ENCODE peak calls at places on chromosome 12, in ten cellular contexts. F is cardiac muscle cell; C is mammary epithelial cell; N is progenitor cell of endocrine pancreas; E is fibroblast of villous mesenchyme; X is brain microvascular endothelial cell; O is fibroblast of mammary gland; Q is IMR-90; Y is glutamatergic neuron; B is activated CD8-positive, alpha-beta T cell treated with anti-CD3 and anti-CD28 coated beads for 36 hours. T is an unnamed sample.

GRCh38 chr12:52417742-52418141 is 11.6 kb upstream of the KRT82 start:
- DNase-seq in B (no peak), C (no peak), E (no peak), Y (no peak), X (no peak), O (no peak), F (no peak), N (no peak), Q (no peak), T (no peak)

GRCh38 chr12:76720068-76720467 is 43.8 kb upstream of the ZDHHC17 start:
- DNase-seq in X (peak; percentile 81), O (peak; percentile 6), N (no peak), B (no peak), C (peak; percentile 65), Q (peak; percentile 73), E (no peak), F (peak; percentile 9), Y (no peak), T (no peak)

GRCh38 chr12:51326762-51327439 is 2.9 kb upstream of the BIN2 start:
- DNase-seq in E (peak; percentile 71), C (peak; percentile 61), O (peak; percentile 57), Y (no peak), B (no peak), F (no peak), N (no peak), Q (peak; percentile 49), X (peak; percentile 59), T (peak; percentile 73)

GRCh38 chr12:130959632-130960031 is 5.9 kb downstream of the ADGRD1 start:
- DNase-seq in Q (no peak), N (no peak), X (no peak), C (no peak), B (no peak), O (no peak), Y (no peak), F (no peak), E (no peak), T (no peak)

GRCh38 chr12:91772411-91772810 is 373.2 kb downstream of the BTG1 start:
- DNase-seq in C (peak; percentile 31), E (no peak), Y (no peak), F (no peak), O (no peak), B (no peak), N (no peak), Q (peak; percentile 7), X (no peak), T (no peak)

GRCh38 chr12:31001581-31002360 is 71.9 kb upstream of the DDX11 start:
- DNase-seq in N (no peak), B (no peak), O (no peak), Q (no peak), Y (peak; percentile 3), C (no peak), E (no peak), X (no peak), F (no peak), T (no peak)

GRCh38 chr12:49365542-49365941 is 1.7 kb upstream of the SPATS2 start:
- DNase-seq in C (peak; percentile 93), B (no peak), Q (peak; percentile 89), E (peak; percentile 74), O (peak; percentile 92), N (no peak), F (no peak), X (peak; percentile 82), Y (no peak), T (no peak)

GRCh38 chr12:7075518-7075917 is 15.0 kb downstream of the C1S start:
- DNase-seq in X (no peak), Q (no peak), B (no peak), N (no peak), O (peak; percentile 40), E (peak; percentile 64), Y (no peak), C (no peak), F (no peak), T (peak; percentile 28)

GRCh38 chr12:3114671-3115070 is 37.5 kb downstream of the TSPAN9 start:
- DNase-seq in Y (no peak), O (no peak), N (no peak), F (no peak), C (no peak), E (no peak), X (no peak), Q (no peak), B (no peak), T (no peak)

GRCh38 chr12:39959016-39959415 is 146.9 kb downstream of the SLC2A13 start:
- DNase-seq in E (no peak), C (no peak), B (no peak), Y (no peak), Q (no peak), O (no peak), X (no peak), F (no peak), N (no peak), T (no peak)

GRCh38 chr12:61272441-61272840 is 987.8 kb upstream of the USP15 start:
- DNase-seq in C (peak; percentile 79), Q (no peak), Y (no peak), O (no peak), E (no peak), X (peak; percentile 31), F (no peak), N (no peak), B (no peak), T (no peak)

GRCh38 chr12:121390856-121391255 is 9.1 kb upstream of the RNF34 start:
- DNase-seq in Y (no peak), C (peak; percentile 88), N (no peak), Q (no peak), E (no peak), O (no peak), B (no peak), X (no peak), F (no peak), T (no peak)

GRCh38 chr12:17097674-17098073 is 491.7 kb upstream of the LMO3 start:
- DNase-seq in C (no peak), B (no peak), Q (peak; percentile 3), E (no peak), F (no peak), X (no peak), Y (no peak), O (no peak), N (no peak), T (peak; percentile 5)

GRCh38 chr12:120584343-120585149 is 3.3 kb upstream of the POP5 start:
- DNase-seq in O (peak; percentile 19), N (peak; percentile 42), X (no peak), Y (peak; percentile 78), F (peak; percentile 59), Q (no peak), B (peak; percentile 62), E (peak; percentile 11), C (peak; percentile 18), T (peak; percentile 73)

GRCh38 chr12:6765634-6766581 is at the start of gene PTMS:
- DNase-seq in N (peak; percentile 70), E (peak; percentile 97), X (peak; percentile 71), F (peak; percentile 88), C (peak; percentile 91), Q (peak; percentile 92), B (no peak), O (peak; percentile 93), Y (peak; percentile 89), T (peak; percentile 80)

GRCh38 chr12:101939856-101940265 is 62.5 kb downstream of the DRAM1 start:
- DNase-seq in E (peak; percentile 90), C (peak; percentile 44), O (peak; percentile 81), B (peak; percentile 75), Q (peak; percentile 83), F (peak; percentile 73), Y (peak; percentile 40), X (peak; percentile 73), N (peak; percentile 37), T (peak; percentile 45)

GRCh38 chr12:6927999-6928702 is 392 bp downstream of the ATN1 start:
- DNase-seq in F (peak; percentile 40), X (no peak), O (no peak), C (no peak), N (no peak), Y (no peak), Q (no peak), E (no peak), B (no peak), T (peak; percentile 73)

GRCh38 chr12:74334770-74335169 is 202.9 kb upstream of the ATXN7L3B start:
- DNase-seq in Y (no peak), O (peak; percentile 43), X (no peak), E (peak; percentile 18), Q (peak; percentile 6), B (no peak), N (no peak), F (no peak), C (no peak), T (no peak)

GRCh38 chr12:89539425-89540117 is 13.7 kb upstream of the POC1B start:
- DNase-seq in E (no peak), X (no peak), N (no peak), B (no peak), Y (no peak), C (no peak), O (no peak), F (no peak), Q (no peak), T (no peak)

GRCh38 chr12:113070117-113070906 is 13.8 kb downstream of the DTX1 start:
- DNase-seq in B (peak; percentile 92), E (no peak), F (no peak), N (no peak), O (no peak), C (no peak), Y (no peak), Q (no peak), X (no peak), T (peak; percentile 88)

GRCh38 chr12:76085159-76085868 is 829 bp upstream of the NAP1L1 start:
- DNase-seq in O (peak; percentile 35), Y (no peak), F (peak; percentile 27), N (no peak), Q (peak; percentile 77), X (peak; percentile 78), E (peak; percentile 56), B (peak; percentile 77), C (peak; percentile 10), T (peak; percentile 13)

GRCh38 chr12:5200276-5201087 is 156.8 kb downstream of the KCNA5 start:
- DNase-seq in C (no peak), Q (peak; percentile 28), E (peak; percentile 30), Y (peak; percentile 93), B (peak; percentile 66), F (peak; percentile 84), N (peak; percentile 88), X (peak; percentile 20), O (peak; percentile 5), T (peak; percentile 46)
- TF ChIP-seq CTCF in C (peak; percentile 87), Q (peak; percentile 58), E (peak; percentile 72), Y (peak; percentile 78), B (peak; percentile 55), F (peak; percentile 46), N (peak; percentile 99), X (peak; percentile 81), O (peak; percentile 32), T (peak; percentile 56)

GRCh38 chr12:22312336-22312735 is 22.2 kb downstream of the ST8SIA1 start:
- DNase-seq in X (peak; percentile 29), Y (no peak), B (no peak), E (peak; percentile 38), Q (peak; percentile 54), F (no peak), N (no peak), C (peak; percentile 97), O (peak; percentile 78), T (no peak)
- TF ChIP-seq CTCF in X (no peak), Y (no peak), B (no peak), E (no peak), Q (no peak), F (no peak), N (no peak), C (no peak), O (no peak), T (no peak)

GRCh38 chr12:46903058-46903457 is 77.3 kb upstream of the SLC38A4 start:
- DNase-seq in Y (no peak), B (no peak), C (no peak), O (no peak), X (no peak), F (no peak), E (no peak), N (no peak), Q (no peak), T (no peak)
- TF ChIP-seq CTCF in Y (no peak), B (no peak), C (no peak), O (no peak), X (no peak), F (no peak), E (no peak), N (no peak), Q (no peak), T (no peak)

GRCh38 chr12:114858388-114859146 is 174.6 kb upstream of the TBX3 start:
- DNase-seq in B (no peak), C (peak; percentile 26), X (no peak), E (no peak), O (no peak), Y (no peak), Q (no peak), F (no peak), N (no peak), T (no peak)
- TF ChIP-seq CTCF in B (no peak), C (peak; percentile 24), X (peak; percentile 50), E (peak; percentile 31), O (peak; percentile 33), Y (peak; percentile 60), Q (no peak), F (peak; percentile 28), N (peak; percentile 47), T (no peak)

T was measured in GM20000.